ENCODE peak calls at places on chromosomes 12 and 14, in ten cellular contexts. I, Z, J, L, E, V, B, W, Q and N are unnamed samples.

GRCh38 chr14:102829106-102829505 is 51.9 kb downstream of the TRAF3 start:
- DNase-seq in I (no peak), Z (no peak), J (no peak), L (no peak), E (no peak), V (no peak), B (no peak), W (no peak), Q (no peak), N (no peak)

GRCh38 chr12:68891141-68891540 is 41.8 kb downstream of the CPM start:
- DNase-seq in I (no peak), Z (no peak), J (no peak), L (no peak), E (no peak), V (no peak), B (no peak), W (no peak), Q (no peak), N (no peak)

GRCh38 chr14:80269338-80269935 is 58.1 kb upstream of the DIO2 start:
- DNase-seq in I (no peak), Z (no peak), J (no peak), L (no peak), E (no peak), V (no peak), B (no peak), W (no peak), Q (no peak), N (no peak)

GRCh38 chr14:55123101-55123500 is 6.0 kb upstream of the LGALS3 start:
- DNase-seq in I (no peak), Z (no peak), J (no peak), L (no peak), E (peak), V (peak), B (no peak), W (no peak), Q (no peak), N (no peak)

GRCh38 chr14:85402546-85403162 is 127.3 kb upstream of the FLRT2 start:
- DNase-seq in I (no peak), Z (no peak), J (no peak), L (no peak), E (no peak), V (no peak), B (no peak), W (no peak), Q (no peak), N (no peak)

GRCh38 chr12:103688659-103689058 is 101.6 kb downstream of the STAB2 start:
- DNase-seq in I (no peak), Z (no peak), J (no peak), L (no peak), E (no peak), V (no peak), B (no peak), W (no peak), Q (no peak), N (no peak)

GRCh38 chr14:102209224-102209966 is 69.7 kb downstream of the WDR20 start:
- DNase-seq in I (peak), Z (no peak), J (peak), L (no peak), E (no peak), V (peak), B (no peak), W (no peak), Q (no peak), N (no peak)

GRCh38 chr12:89932950-89933349 is 224.3 kb upstream of the ATP2B1 start:
- DNase-seq in I (no peak), Z (no peak), J (no peak), L (no peak), E (no peak), V (no peak), B (no peak), W (no peak), Q (no peak), N (no peak)

GRCh38 chr12:86741531-86741930 is 485.3 kb upstream of the MGAT4C start:
- DNase-seq in I (no peak), Z (no peak), J (no peak), L (no peak), E (no peak), V (no peak), B (no peak), W (no peak), Q (no peak), N (no peak)

GRCh38 chr12:75289678-75290200 is 40.4 kb downstream of the CAPS2 start:
- DNase-seq in I (no peak), Z (no peak), J (no peak), L (no peak), E (peak), V (no peak), B (no peak), W (peak), Q (no peak), N (no peak)

GRCh38 chr14:54109521-54110120 is 153.0 kb upstream of the BMP4 start:
- DNase-seq in I (no peak), Z (no peak), J (no peak), L (no peak), E (no peak), V (no peak), B (no peak), W (no peak), Q (no peak), N (no peak)

GRCh38 chr12:118714051-118714460 is 267.3 kb upstream of the SRRM4 start:
- DNase-seq in I (no peak), Z (no peak), J (no peak), L (peak), E (no peak), V (peak), B (no peak), W (no peak), Q (peak), N (no peak)

GRCh38 chr12:84760091-84760490 is 152.5 kb downstream of the SLC6A15 start:
- DNase-seq in I (no peak), Z (no peak), J (no peak), L (no peak), E (no peak), V (no peak), B (no peak), W (no peak), Q (no peak), N (no peak)

GRCh38 chr12:66594688-66595087 is 84.2 kb downstream of the GRIP1 start:
- DNase-seq in I (no peak), Z (no peak), J (no peak), L (no peak), E (no peak), V (no peak), B (no peak), W (no peak), Q (no peak), N (no peak)

GRCh38 chr14:50062438-50063039 is 53.8 kb downstream of the VCPKMT start:
- DNase-seq in I (peak), Z (peak), J (no peak), L (peak), E (peak), V (peak), B (no peak), W (no peak), Q (no peak), N (no peak)

GRCh38 chr12:127108360-127109215 is 1158.4 kb upstream of the TMEM132C start:
- DNase-seq in I (no peak), Z (peak), J (peak), L (peak), E (peak), V (peak), B (peak), W (peak), Q (peak), N (no peak)

GRCh38 chr12:29310899-29311298 is 70.1 kb downstream of the ERGIC2 start:
- DNase-seq in I (no peak), Z (no peak), J (no peak), L (no peak), E (no peak), V (no peak), B (no peak), W (no peak), Q (no peak), N (no peak)

GRCh38 chr14:71013551-71014192 is 106.4 kb downstream of the PCNX1 start:
- DNase-seq in I (no peak), Z (no peak), J (no peak), L (no peak), E (no peak), V (no peak), B (no peak), W (no peak), Q (no peak), N (no peak)

GRCh38 chr12:56805282-56805855 is 42.2 kb downstream of the HSD17B6 start:
- DNase-seq in I (no peak), Z (no peak), J (no peak), L (no peak), E (no peak), V (no peak), B (no peak), W (no peak), Q (no peak), N (no peak)

GRCh38 chr12:124032265-124032886 is 59.4 kb downstream of the ZNF664 start:
- DNase-seq in I (no peak), Z (no peak), J (no peak), L (peak), E (no peak), V (peak), B (no peak), W (peak), Q (peak), N (no peak)

GRCh38 chr14:79842270-79842669 is 369.0 kb downstream of the DIO2 start:
- DNase-seq in I (no peak), Z (no peak), J (peak), L (no peak), E (peak), V (no peak), B (peak), W (no peak), Q (peak), N (no peak)

GRCh38 chr12:113933201-113933786 is 32.8 kb downstream of the RBM19 start:
- DNase-seq in I (no peak), Z (no peak), J (peak), L (no peak), E (peak), V (no peak), B (no peak), W (peak), Q (no peak), N (no peak)

GRCh38 chr14:68820119-68820518 is 27.3 kb upstream of the ZFP36L1 start:
- DNase-seq in I (no peak), Z (no peak), J (no peak), L (no peak), E (no peak), V (peak), B (no peak), W (no peak), Q (no peak), N (no peak)

GRCh38 chr14:68705741-68706283 is 87.1 kb downstream of the ZFP36L1 start:
- DNase-seq in I (no peak), Z (peak), J (no peak), L (no peak), E (no peak), V (no peak), B (no peak), W (no peak), Q (no peak), N (peak)

GRCh38 chr14:36052681-36053080 is 123.8 kb downstream of the PTCSC3 start:
- DNase-seq in I (no peak), Z (no peak), J (no peak), L (no peak), E (no peak), V (no peak), B (no peak), W (no peak), Q (no peak), N (no peak)

GRCh38 chr14:85625925-85626585 is 96.1 kb downstream of the FLRT2 start:
- DNase-seq in I (no peak), Z (no peak), J (no peak), L (no peak), E (no peak), V (no peak), B (no peak), W (no peak), Q (no peak), N (no peak)

GRCh38 chr12:114817491-114818440 is 133.8 kb upstream of the TBX3 start:
- DNase-seq in I (no peak), Z (no peak), J (no peak), L (no peak), E (no peak), V (no peak), B (no peak), W (no peak), Q (no peak), N (no peak)

GRCh38 chr14:92122351-92122677 is 545 bp downstream of the CPSF2 start:
- DNase-seq in I (no peak), Z (no peak), J (no peak), L (peak), E (no peak), V (no peak), B (no peak), W (no peak), Q (no peak), N (peak)

GRCh38 chr14:45679852-45680251 is 426.9 kb upstream of the MIS18BP1 start:
- DNase-seq in I (no peak), Z (no peak), J (no peak), L (no peak), E (peak), V (no peak), B (no peak), W (peak), Q (no peak), N (no peak)

GRCh38 chr14:69056389-69056788 is 77.3 kb upstream of the ACTN1 start:
- DNase-seq in I (no peak), Z (no peak), J (no peak), L (no peak), E (no peak), V (peak), B (no peak), W (no peak), Q (peak), N (no peak)

GRCh38 chr12:7403466-7403865 is 40.5 kb downstream of the CD163L1 start:
- DNase-seq in I (no peak), Z (no peak), J (no peak), L (no peak), E (no peak), V (no peak), B (no peak), W (no peak), Q (no peak), N (no peak)

GRCh38 chr14:104184911-104185499 is 46.6 kb downstream of the KIF26A start:
- DNase-seq in I (no peak), Z (no peak), J (no peak), L (no peak), E (no peak), V (peak), B (peak), W (no peak), Q (no peak), N (peak)

GRCh38 chr14:63273717-63274673 is 44.7 kb downstream of the GPHB5 start:
- DNase-seq in I (no peak), Z (no peak), J (no peak), L (no peak), E (no peak), V (no peak), B (peak), W (no peak), Q (peak), N (peak)

GRCh38 chr12:48296586-48297396 is 53.9 kb downstream of the ZNF641 start:
- DNase-seq in I (no peak), Z (peak), J (peak), L (peak), E (peak), V (peak), B (peak), W (peak), Q (peak), N (peak)

GRCh38 chr12:89573081-89573810 is 47.4 kb upstream of the POC1B start:
- DNase-seq in I (no peak), Z (no peak), J (no peak), L (no peak), E (no peak), V (no peak), B (no peak), W (no peak), Q (no peak), N (no peak)

GRCh38 chr12:119061208-119061796 is 80.0 kb downstream of the SRRM4 start:
- DNase-seq in I (no peak), Z (no peak), J (no peak), L (peak), E (no peak), V (no peak), B (peak), W (peak), Q (no peak), N (no peak)

GRCh38 chr14:98169170-98169587 is 1102.8 kb downstream of the BCL11B start:
- DNase-seq in I (no peak), Z (no peak), J (no peak), L (no peak), E (no peak), V (no peak), B (no peak), W (no peak), Q (no peak), N (no peak)

GRCh38 chr12:106138279-106138645 is 492 bp downstream of the NUAK1 start:
- DNase-seq in I (no peak), Z (no peak), J (no peak), L (no peak), E (no peak), V (no peak), B (no peak), W (no peak), Q (no peak), N (no peak)

GRCh38 chr14:93676416-93676958 is 111.8 kb downstream of the PRIMA1 start:
- DNase-seq in I (no peak), Z (no peak), J (no peak), L (no peak), E (no peak), V (no peak), B (no peak), W (no peak), Q (no peak), N (no peak)

GRCh38 chr14:55099741-55100140 is 29.3 kb upstream of the LGALS3 start:
- DNase-seq in I (no peak), Z (no peak), J (no peak), L (no peak), E (no peak), V (no peak), B (no peak), W (no peak), Q (no peak), N (no peak)